ENCODE peak calls at places on chromosomes 7 and 10, in eight cellular contexts. One of them, this sample, is unnamed.

GRCh38 chr7:55481126-55481525 is 91.2 kb downstream of the VOPP1 start:
- DNase-seq in heart left ventricle: no peak
- DNase-seq in left ventricle myocardium inferior: no peak
- DNase-seq in AG09309: no peak
- DNase-seq in Karpas-422: no peak
- DNase-seq in body of pancreas: no peak
- DNase-seq in NB4: no peak
- DNase-seq in H1: no peak
- DNase-seq in this sample: no peak

GRCh38 chr10:123062726-123063125 is 53.9 kb downstream of the ACADSB start:
- DNase-seq in left ventricle myocardium inferior: no peak
- DNase-seq in heart left ventricle: no peak
- DNase-seq in Karpas-422: no peak
- DNase-seq in AG09309: peak
- DNase-seq in H1: no peak
- DNase-seq in NB4: no peak
- DNase-seq in body of pancreas: no peak
- DNase-seq in this sample: no peak

GRCh38 chr10:21726601-21727295 is 192.7 kb downstream of the MLLT10 start:
- DNase-seq in left ventricle myocardium inferior: no peak
- DNase-seq in H1: no peak
- DNase-seq in AG09309: no peak
- DNase-seq in Karpas-422: no peak
- DNase-seq in NB4: no peak
- DNase-seq in heart left ventricle: no peak
- DNase-seq in body of pancreas: no peak
- DNase-seq in this sample: no peak

GRCh38 chr10:50605280-50606270 is 18.2 kb downstream of the SGMS1 start:
- DNase-seq in H1: no peak
- DNase-seq in AG09309: peak
- DNase-seq in NB4: peak
- DNase-seq in Karpas-422: no peak
- DNase-seq in heart left ventricle: peak
- DNase-seq in body of pancreas: peak
- DNase-seq in left ventricle myocardium inferior: no peak
- DNase-seq in this sample: no peak

GRCh38 chr7:56079450-56080185 is 13.1 kb downstream of the PHKG1 start:
- DNase-seq in body of pancreas: peak
- DNase-seq in NB4: no peak
- DNase-seq in AG09309: no peak
- DNase-seq in Karpas-422: no peak
- DNase-seq in heart left ventricle: peak
- DNase-seq in left ventricle myocardium inferior: peak
- DNase-seq in H1: no peak
- DNase-seq in this sample: peak

GRCh38 chr10:86779267-86780017 is 23.0 kb downstream of the BMPR1A start:
- DNase-seq in AG09309: no peak
- DNase-seq in Karpas-422: no peak
- DNase-seq in heart left ventricle: no peak
- DNase-seq in body of pancreas: no peak
- DNase-seq in NB4: no peak
- DNase-seq in H1: no peak
- DNase-seq in left ventricle myocardium inferior: no peak
- DNase-seq in this sample: no peak

GRCh38 chr10:85995791-85996190 is 370.8 kb downstream of the GRID1 start:
- DNase-seq in body of pancreas: peak
- DNase-seq in left ventricle myocardium inferior: no peak
- DNase-seq in Karpas-422: peak
- DNase-seq in NB4: peak
- DNase-seq in heart left ventricle: no peak
- DNase-seq in AG09309: no peak
- DNase-seq in H1: no peak
- DNase-seq in this sample: no peak

GRCh38 chr7:945556-946255 is 8.8 kb downstream of the ADAP1 start:
- DNase-seq in Karpas-422: no peak
- DNase-seq in AG09309: no peak
- DNase-seq in NB4: no peak
- DNase-seq in H1: peak
- DNase-seq in body of pancreas: peak
- DNase-seq in heart left ventricle: no peak
- DNase-seq in left ventricle myocardium inferior: no peak
- DNase-seq in this sample: no peak

GRCh38 chr10:75461672-75462649 is 30.5 kb downstream of the LRMDA start:
- DNase-seq in NB4: no peak
- DNase-seq in heart left ventricle: no peak
- DNase-seq in left ventricle myocardium inferior: no peak
- DNase-seq in AG09309: no peak
- DNase-seq in H1: no peak
- DNase-seq in Karpas-422: no peak
- DNase-seq in body of pancreas: no peak
- DNase-seq in this sample: no peak

GRCh38 chr10:123019264-123019663 is 10.5 kb downstream of the ACADSB start:
- DNase-seq in Karpas-422: no peak
- DNase-seq in AG09309: no peak
- DNase-seq in heart left ventricle: no peak
- DNase-seq in left ventricle myocardium inferior: no peak
- DNase-seq in H1: no peak
- DNase-seq in body of pancreas: no peak
- DNase-seq in NB4: no peak
- DNase-seq in this sample: no peak

GRCh38 chr7:114825423-114825951 is 96.4 kb upstream of the MDFIC start:
- DNase-seq in heart left ventricle: no peak
- DNase-seq in Karpas-422: no peak
- DNase-seq in body of pancreas: no peak
- DNase-seq in H1: no peak
- DNase-seq in AG09309: no peak
- DNase-seq in NB4: no peak
- DNase-seq in left ventricle myocardium inferior: no peak
- DNase-seq in this sample: no peak

GRCh38 chr7:140349172-140349771 is 49.1 kb downstream of the SLC37A3 start:
- DNase-seq in AG09309: no peak
- DNase-seq in body of pancreas: no peak
- DNase-seq in H1: no peak
- DNase-seq in Karpas-422: no peak
- DNase-seq in NB4: no peak
- DNase-seq in heart left ventricle: no peak
- DNase-seq in left ventricle myocardium inferior: no peak
- DNase-seq in this sample: no peak

GRCh38 chr7:131498237-131498885 is 58.1 kb downstream of the PODXL start:
- DNase-seq in AG09309: no peak
- DNase-seq in heart left ventricle: no peak
- DNase-seq in body of pancreas: no peak
- DNase-seq in H1: no peak
- DNase-seq in left ventricle myocardium inferior: no peak
- DNase-seq in Karpas-422: no peak
- DNase-seq in NB4: no peak
- DNase-seq in this sample: no peak

GRCh38 chr10:99921948-99922347 is 87.8 kb downstream of the DNMBP start:
- DNase-seq in left ventricle myocardium inferior: no peak
- DNase-seq in NB4: no peak
- DNase-seq in heart left ventricle: no peak
- DNase-seq in Karpas-422: no peak
- DNase-seq in H1: no peak
- DNase-seq in body of pancreas: no peak
- DNase-seq in AG09309: no peak
- DNase-seq in this sample: no peak

GRCh38 chr7:17319164-17320101 is 21.0 kb downstream of the AHR start:
- DNase-seq in body of pancreas: no peak
- DNase-seq in H1: no peak
- DNase-seq in NB4: no peak
- DNase-seq in left ventricle myocardium inferior: no peak
- DNase-seq in heart left ventricle: no peak
- DNase-seq in Karpas-422: no peak
- DNase-seq in AG09309: no peak
- DNase-seq in this sample: no peak

GRCh38 chr7:22723171-22723601 is 3.8 kb upstream of the IL6 start:
- DNase-seq in body of pancreas: peak
- DNase-seq in H1: no peak
- DNase-seq in AG09309: no peak
- DNase-seq in NB4: peak
- DNase-seq in heart left ventricle: peak
- DNase-seq in Karpas-422: peak
- DNase-seq in left ventricle myocardium inferior: peak
- DNase-seq in this sample: peak

GRCh38 chr7:16431646-16432424 is 10.5 kb upstream of the CRPPA start:
- DNase-seq in left ventricle myocardium inferior: no peak
- DNase-seq in Karpas-422: peak
- DNase-seq in heart left ventricle: no peak
- DNase-seq in NB4: peak
- DNase-seq in body of pancreas: peak
- DNase-seq in AG09309: no peak
- DNase-seq in H1: no peak
- DNase-seq in this sample: no peak

DNA sequence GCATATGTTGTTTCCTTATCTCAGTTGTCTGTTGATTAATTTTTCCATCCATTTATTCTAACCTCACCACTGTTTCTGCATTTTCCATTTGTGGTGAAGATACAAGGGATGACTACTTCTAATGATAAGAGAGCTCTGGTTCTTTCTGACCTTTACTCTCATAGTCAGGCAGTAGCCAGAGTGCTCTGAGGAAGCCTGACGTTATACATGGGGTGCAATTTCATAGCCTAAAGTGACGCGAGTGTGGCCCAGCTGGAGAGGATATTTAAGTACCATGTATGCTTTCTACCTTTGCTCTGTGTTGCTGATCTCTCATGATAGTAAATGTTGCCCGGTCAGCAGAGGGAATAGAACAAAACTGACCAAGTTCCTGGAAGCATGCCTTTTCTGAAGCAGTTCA is 33.9 kb upstream of the CYCS start:
- DNase-seq in heart left ventricle: no peak
- DNase-seq in body of pancreas: no peak
- DNase-seq in Karpas-422: no peak
- DNase-seq in H1: no peak
- DNase-seq in NB4: no peak
- DNase-seq in left ventricle myocardium inferior: no peak
- DNase-seq in AG09309: no peak
- DNase-seq in this sample: no peak
- H3K4me3 ChIP-seq in heart left ventricle: no peak
- H3K4me3 ChIP-seq in body of pancreas: no peak
- H3K4me3 ChIP-seq in Karpas-422: no peak
- H3K4me3 ChIP-seq in H1: no peak
- H3K4me3 ChIP-seq in NB4: no peak
- H3K4me3 ChIP-seq in left ventricle myocardium inferior: no peak
- H3K4me3 ChIP-seq in AG09309: no peak
- H3K4me3 ChIP-seq in this sample: no peak

GRCh38 chr7:28686418-28686800 is 271.7 kb downstream of the TRIL start:
- DNase-seq in body of pancreas: peak
- DNase-seq in NB4: peak
- DNase-seq in left ventricle myocardium inferior: no peak
- DNase-seq in Karpas-422: no peak
- DNase-seq in heart left ventricle: peak
- DNase-seq in H1: no peak
- DNase-seq in AG09309: no peak
- DNase-seq in this sample: no peak
- H3K4me3 ChIP-seq in body of pancreas: no peak
- H3K4me3 ChIP-seq in NB4: no peak
- H3K4me3 ChIP-seq in left ventricle myocardium inferior: peak
- H3K4me3 ChIP-seq in Karpas-422: no peak
- H3K4me3 ChIP-seq in heart left ventricle: peak
- H3K4me3 ChIP-seq in H1: peak
- H3K4me3 ChIP-seq in AG09309: peak
- H3K4me3 ChIP-seq in this sample: peak

DNA sequence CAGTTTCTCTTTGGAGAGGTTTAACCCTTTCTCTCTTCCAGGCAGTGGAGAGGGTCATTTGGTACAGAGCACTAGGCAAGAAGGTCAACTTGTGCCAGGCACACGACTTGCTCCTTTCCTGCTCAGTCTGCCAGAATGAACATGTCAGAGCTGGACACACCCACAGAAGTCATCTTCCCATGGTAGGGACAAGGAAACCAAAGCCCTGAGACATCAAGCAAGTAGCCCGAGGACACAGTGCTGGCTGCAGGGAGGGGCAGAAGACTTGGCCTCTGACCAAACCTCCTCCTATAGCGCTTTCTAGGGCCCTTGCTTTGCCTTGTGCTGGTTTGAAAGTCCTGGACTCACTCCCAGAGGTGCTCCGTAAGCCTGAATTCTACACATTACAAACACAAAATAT is 89.3 kb downstream of the ATXN7L1 start:
- DNase-seq in left ventricle myocardium inferior: no peak
- DNase-seq in H1: no peak
- DNase-seq in NB4: no peak
- DNase-seq in body of pancreas: no peak
- DNase-seq in AG09309: no peak
- DNase-seq in heart left ventricle: no peak
- DNase-seq in Karpas-422: no peak
- DNase-seq in this sample: no peak
- H3K4me3 ChIP-seq in left ventricle myocardium inferior: no peak
- H3K4me3 ChIP-seq in H1: no peak
- H3K4me3 ChIP-seq in NB4: no peak
- H3K4me3 ChIP-seq in body of pancreas: no peak
- H3K4me3 ChIP-seq in AG09309: no peak
- H3K4me3 ChIP-seq in heart left ventricle: no peak
- H3K4me3 ChIP-seq in Karpas-422: no peak
- H3K4me3 ChIP-seq in this sample: no peak

GRCh38 chr10:125060851-125061556 is 99.4 kb downstream of the CTBP2 start:
- DNase-seq in body of pancreas: peak
- DNase-seq in Karpas-422: peak
- DNase-seq in AG09309: peak
- DNase-seq in heart left ventricle: peak
- DNase-seq in NB4: peak
- DNase-seq in H1: peak
- DNase-seq in left ventricle myocardium inferior: peak
- DNase-seq in this sample: peak
- H3K4me3 ChIP-seq in body of pancreas: no peak
- H3K4me3 ChIP-seq in Karpas-422: peak
- H3K4me3 ChIP-seq in AG09309: no peak
- H3K4me3 ChIP-seq in heart left ventricle: peak
- H3K4me3 ChIP-seq in NB4: no peak
- H3K4me3 ChIP-seq in H1: no peak
- H3K4me3 ChIP-seq in left ventricle myocardium inferior: peak
- H3K4me3 ChIP-seq in this sample: peak

This sample was measured in tibial artery.